ENCODE peak calls at places on chromosomes 3 and 15, in six cellular contexts. C is testis, P is uterus, V is A549, M is GM12891, H is endothelial cell of umbilical vein. X is an unnamed sample.
A peak's percentile ranks its signal among the peaks of the same experiment; 100 is the strongest.

GRCh38 chr3:15637131-15637951 is 35.8 kb downstream of the BTD start:
- DNase-seq in M (no peak), V (no peak), H (peak; percentile 76), P (no peak), C (no peak), X (no peak)

GRCh38 chr3:89368846-89369245 is 261.4 kb downstream of the EPHA3 start:
- DNase-seq in V (no peak), C (no peak), H (no peak), P (no peak), M (no peak), X (no peak)

GRCh38 chr15:89111352-89111751 is 23.1 kb downstream of the ABHD2 start:
- DNase-seq in C (no peak), P (no peak), V (no peak), M (no peak), H (no peak), X (no peak)

GRCh38 chr15:85351965-85352364 is 28.4 kb upstream of the AKAP13 start:
- DNase-seq in M (no peak), C (no peak), P (no peak), V (no peak), H (no peak), X (no peak)

GRCh38 chr15:38401716-38402115 is 52.2 kb upstream of the FAM98B start:
- DNase-seq in P (no peak), M (no peak), H (no peak), V (no peak), C (no peak), X (no peak)

GRCh38 chr3:161171113-161171512 is 50.0 kb upstream of the NMD3 start:
- DNase-seq in V (no peak), M (no peak), H (peak; percentile 84), C (peak; percentile 25), P (peak; percentile 57), X (peak; percentile 5)

GRCh38 chr3:189132125-189132744 is 39.5 kb upstream of the TPRG1 start:
- DNase-seq in C (no peak), H (peak; percentile 82), M (no peak), P (peak; percentile 56), V (no peak), X (no peak)

GRCh38 chr3:149535395-149535685 is 60.8 kb downstream of the TM4SF4 start:
- DNase-seq in M (no peak), H (no peak), P (no peak), V (no peak), C (no peak), X (no peak)

GRCh38 chr15:73872370-73872769 is 994 bp upstream of the TBC1D21 start:
- DNase-seq in M (no peak), H (no peak), V (no peak), C (no peak), P (no peak), X (no peak)

GRCh38 chr3:105466495-105467080 is 99.9 kb downstream of the ALCAM start:
- DNase-seq in P (no peak), C (no peak), M (no peak), V (no peak), H (no peak), X (no peak)

GRCh38 chr3:144187531-144188230 is 216.1 kb downstream of the DIPK2A start:
- DNase-seq in H (no peak), C (no peak), M (no peak), V (no peak), P (no peak), X (peak; percentile 21)

GRCh38 chr3:44439499-44440295 is 37.8 kb downstream of the ZNF445 start:
- DNase-seq in C (peak; percentile 80), V (no peak), P (peak; percentile 59), M (peak; percentile 48), H (peak; percentile 97), X (peak; percentile 88)
- TF ChIP-seq POLR2A in C (no peak), V (no peak), P (no peak), M (peak; percentile 58), H (peak; percentile 33), X (peak; percentile 97)

GRCh38 chr3:134373942-134374790 is at the start of gene AMOTL2:
- DNase-seq in P (peak; percentile 93), M (peak; percentile 64), V (peak; percentile 90), H (peak; percentile 93), C (peak; percentile 86), X (peak; percentile 34)

GRCh38 chr3:134371542-134372324 is 2.5 kb downstream of the AMOTL2 start:
- DNase-seq in H (peak; percentile 34), C (no peak), V (no peak), M (no peak), P (no peak), X (no peak)

GRCh38 chr3:134372405-134373277 is 1.6 kb downstream of the AMOTL2 start:
- DNase-seq in M (no peak), V (no peak), P (no peak), H (no peak), C (no peak), X (no peak)

GRCh38 chr3:134374791-134375541 is 719 bp upstream of the AMOTL2 start:
- DNase-seq in M (no peak), H (peak; percentile 62), P (peak; percentile 60), C (peak; percentile 55), V (peak; percentile 61), X (no peak)

DNA sequence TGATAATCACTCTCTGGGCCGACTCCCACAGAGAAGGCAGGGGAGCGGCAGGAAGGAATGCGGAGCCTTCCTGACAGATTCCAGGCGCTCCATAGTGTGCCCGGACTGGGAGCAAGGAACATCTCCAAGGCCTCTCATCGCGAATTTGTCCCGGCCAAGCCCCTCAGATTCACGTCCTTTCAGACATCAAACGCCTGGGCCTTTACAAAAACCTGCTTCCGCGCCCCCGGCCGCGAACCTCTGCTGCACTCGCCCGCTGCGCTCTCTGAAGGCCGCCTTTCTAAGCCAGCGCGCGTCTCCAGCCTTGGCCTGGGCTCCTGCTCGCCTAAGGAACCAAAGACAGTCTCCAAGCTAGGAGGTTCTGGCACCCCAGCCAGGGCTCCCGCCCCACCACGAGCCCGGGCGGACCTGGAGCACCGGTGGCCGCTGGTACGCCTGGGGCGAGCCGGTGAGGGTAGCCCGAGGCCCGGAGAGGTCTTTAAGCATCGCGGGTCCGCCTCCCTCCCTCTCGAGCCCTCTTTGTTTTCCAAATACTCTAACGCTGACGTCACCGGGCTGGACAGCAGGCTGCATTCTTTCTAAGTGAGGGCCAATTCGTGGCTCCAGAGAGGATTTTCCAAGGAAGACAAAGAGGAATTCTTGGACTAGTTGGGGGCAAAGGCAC is 837 bp downstream of the AMOTL2 start:
- DNase-seq in V (no peak), P (peak; percentile 89), H (peak; percentile 85), M (no peak), C (peak; percentile 88), X (no peak)
- TF ChIP-seq POLR2A in V (no peak), P (peak; percentile 60), H (peak; percentile 69), M (no peak), C (no peak), X (no peak)

DNA sequence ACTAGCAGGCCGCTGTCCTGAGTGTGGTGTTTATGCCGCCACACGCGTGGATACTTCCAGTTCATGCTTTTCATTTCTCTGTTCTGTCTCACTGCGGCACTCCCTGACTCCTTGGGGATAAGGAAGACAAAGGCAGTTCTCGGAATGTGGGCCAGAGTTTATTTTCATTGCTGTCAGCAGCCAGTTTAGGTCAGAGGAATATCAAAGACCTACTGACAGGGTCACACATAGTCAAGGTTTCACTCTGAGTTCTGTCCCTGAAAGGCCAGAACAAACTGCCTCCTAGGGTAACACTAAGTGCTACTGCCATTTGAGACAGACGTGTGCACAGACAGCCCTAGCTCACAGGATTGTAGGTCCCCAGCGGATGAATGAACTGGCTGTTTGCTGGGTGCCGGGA is 27.3 kb upstream of the SPTBN5 start:
- DNase-seq in V (no peak), H (peak; percentile 43), M (no peak), C (peak; percentile 31), P (no peak), X (no peak)
- TF ChIP-seq POLR2A in V (no peak), H (no peak), M (peak; percentile 28), C (no peak), P (no peak), X (no peak)

DNA sequence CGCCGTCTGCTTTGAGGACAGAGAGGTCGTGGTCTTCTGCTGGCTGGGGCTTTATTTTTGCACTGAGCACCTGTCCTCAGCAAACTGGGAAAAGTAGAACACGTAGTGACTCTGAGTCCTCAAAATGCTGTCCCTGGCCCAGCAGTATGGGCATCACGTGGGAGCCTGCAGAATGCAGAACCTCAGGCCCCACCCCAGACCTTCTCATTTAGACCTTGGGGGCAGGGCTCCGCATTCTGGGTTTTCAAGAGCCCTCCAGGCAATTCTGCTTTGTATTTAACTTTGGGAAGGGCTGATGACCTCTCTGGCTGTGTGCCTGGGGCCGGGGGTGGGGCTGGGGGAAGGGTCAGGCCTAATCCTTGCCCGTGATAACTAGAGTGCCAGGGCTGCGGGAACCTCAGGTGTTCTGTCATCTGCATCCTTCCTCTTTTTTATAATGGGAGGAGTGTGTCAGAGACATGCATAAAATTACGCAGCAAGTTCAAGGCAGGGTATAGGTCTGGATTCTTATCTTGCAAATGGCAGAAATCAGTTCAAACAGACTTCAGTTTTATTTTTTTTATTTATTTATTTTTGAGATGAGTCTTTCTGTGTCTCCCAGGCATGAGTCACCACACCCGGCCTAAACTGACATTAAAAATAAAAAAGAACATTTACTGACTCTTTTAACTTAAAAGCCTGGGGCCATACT is 11.1 kb downstream of the SLC6A6 start:
- DNase-seq in P (no peak), M (no peak), C (no peak), H (no peak), V (no peak), X (no peak)
- TF ChIP-seq POLR2A in P (no peak), M (no peak), C (no peak), H (no peak), V (no peak), X (no peak)

DNA sequence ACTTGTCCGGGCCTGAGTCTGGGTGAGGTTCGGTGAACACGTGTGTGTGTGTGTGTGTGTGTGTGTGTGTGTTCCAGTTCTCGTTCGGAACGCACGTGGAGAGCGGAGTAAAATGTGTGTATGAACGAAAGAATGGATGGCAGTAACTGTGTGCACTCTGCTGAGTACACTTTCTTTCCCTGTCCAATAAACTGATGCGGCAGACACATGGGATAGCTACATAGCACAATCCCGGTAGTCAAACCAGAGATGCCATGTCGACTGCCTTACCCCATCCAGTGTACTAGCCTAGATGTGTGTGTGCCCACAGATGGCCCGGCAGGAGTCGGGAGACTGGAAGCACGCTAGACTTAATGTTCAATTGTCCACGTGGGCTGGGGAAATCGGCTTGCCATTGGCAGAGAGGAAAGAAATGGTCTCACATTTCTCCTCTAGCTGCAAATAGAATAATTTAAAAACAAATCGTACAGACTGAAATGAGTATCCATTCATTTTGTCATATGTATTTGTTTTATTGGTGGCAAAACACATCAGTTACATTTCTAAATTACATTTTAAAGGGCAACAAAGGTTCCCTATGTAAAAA is 579 bp upstream of the GOLIM4 start:
- DNase-seq in P (no peak), H (peak; percentile 92), M (peak; percentile 31), C (peak; percentile 74), V (peak; percentile 67), X (no peak)
- TF ChIP-seq POLR2A in P (no peak), H (no peak), M (no peak), C (no peak), V (peak; percentile 33), X (peak; percentile 41)

X was measured in erythroblast.